ENCODE peak calls at places on chromosomes 6 and 20, in six cellular contexts. M is fibroblast of mammary gland, B is coronary artery, R is tibial artery, A is psoas muscle, Q is stomach. E is an unnamed sample.

GRCh38 chr6:65231616-65232015 is 475.4 kb downstream of the EYS start:
- DNase-seq in M (no peak), B (no peak), R (no peak), A (no peak), Q (no peak), E (no peak)

GRCh38 chr20:54165014-54165413 is 8.8 kb downstream of the CYP24A1 start:
- DNase-seq in M (no peak), B (no peak), R (no peak), A (no peak), Q (no peak), E (no peak)

GRCh38 chr6:105649192-105649591 is 246.3 kb upstream of the PREP start:
- DNase-seq in M (no peak), B (no peak), R (no peak), A (no peak), Q (no peak), E (no peak)

GRCh38 chr6:29992792-29993191 is 50.5 kb downstream of the HLA-A start:
- DNase-seq in M (peak), B (no peak), R (no peak), A (no peak), Q (no peak), E (no peak)

GRCh38 chr20:957544-957943 is 41.4 kb upstream of the ANGPT4 start:
- DNase-seq in M (peak), B (no peak), R (no peak), A (peak), Q (no peak), E (no peak)

GRCh38 chr20:50704971-50705370 is 13.6 kb upstream of the RIPOR3 start:
- DNase-seq in M (peak), B (no peak), R (no peak), A (no peak), Q (no peak), E (no peak)

GRCh38 chr6:145948878-145949613 is 15.1 kb downstream of the SHPRH start:
- DNase-seq in M (no peak), B (no peak), R (no peak), A (no peak), Q (no peak), E (no peak)

GRCh38 chr6:121724576-121724975 is 289.1 kb downstream of the GJA1 start:
- DNase-seq in M (no peak), B (no peak), R (no peak), A (no peak), Q (no peak), E (no peak)

GRCh38 chr6:136362421-136363090 is 72.9 kb upstream of the BCLAF1 start:
- DNase-seq in M (no peak), B (no peak), R (no peak), A (no peak), Q (no peak), E (no peak)

DNA sequence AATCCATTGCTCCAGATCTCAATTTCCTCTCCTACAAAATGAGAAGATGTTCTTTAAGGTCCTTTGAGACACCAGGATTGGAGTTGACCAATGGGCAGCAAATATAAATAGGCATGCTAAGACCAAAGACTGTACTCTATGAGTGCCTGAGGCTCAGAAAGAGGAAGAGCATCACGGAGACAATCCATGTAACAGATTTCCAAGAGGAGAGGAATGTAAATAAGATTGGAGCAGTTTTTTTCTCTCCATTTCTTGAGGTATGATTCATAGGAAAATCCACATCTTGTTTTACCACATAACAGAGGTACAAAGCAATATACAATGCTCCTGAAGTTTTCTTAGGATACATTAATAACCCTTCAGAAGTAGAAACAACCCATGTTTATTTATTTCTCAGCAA is 109.8 kb downstream of the UBE3D start:
- DNase-seq in M (peak), B (no peak), R (no peak), A (no peak), Q (no peak), E (no peak)
- TF ChIP-seq CTCF in M (no peak), B (no peak), R (no peak), A (no peak), Q (no peak), E (no peak)

GRCh38 chr20:42193119-42193518 is 574.9 kb upstream of the CHD6 start:
- DNase-seq in M (no peak), B (no peak), R (no peak), A (no peak), Q (no peak), E (no peak)

GRCh38 chr20:42190084-42190483 is 571.9 kb upstream of the CHD6 start:
- DNase-seq in M (no peak), B (no peak), R (no peak), A (no peak), Q (no peak), E (no peak)

GRCh38 chr20:42186337-42186736 is 568.2 kb upstream of the CHD6 start:
- DNase-seq in M (no peak), B (no peak), R (no peak), A (no peak), Q (no peak), E (no peak)

GRCh38 chr20:42192321-42192720 is 574.1 kb upstream of the CHD6 start:
- DNase-seq in M (no peak), B (no peak), R (no peak), A (no peak), Q (no peak), E (no peak)

GRCh38 chr20:42191140-42191860 is 573.1 kb upstream of the CHD6 start:
- DNase-seq in M (no peak), B (no peak), R (no peak), A (no peak), Q (no peak), E (no peak)
- TF ChIP-seq CTCF in M (no peak), B (no peak), R (no peak), A (no peak), Q (no peak), E (no peak)

GRCh38 chr20:22723659-22724058 is 139.3 kb upstream of the FOXA2 start:
- DNase-seq in M (peak), B (no peak), R (no peak), A (no peak), Q (no peak), E (no peak)
- TF ChIP-seq CTCF in M (peak), B (no peak), R (no peak), A (no peak), Q (no peak), E (no peak)

GRCh38 chr20:37789408-37789807 is 95.6 kb downstream of the CTNNBL1 start:
- DNase-seq in M (no peak), B (no peak), R (no peak), A (no peak), Q (no peak), E (no peak)
- TF ChIP-seq CTCF in M (no peak), B (no peak), R (no peak), A (no peak), Q (no peak), E (no peak)

DNA sequence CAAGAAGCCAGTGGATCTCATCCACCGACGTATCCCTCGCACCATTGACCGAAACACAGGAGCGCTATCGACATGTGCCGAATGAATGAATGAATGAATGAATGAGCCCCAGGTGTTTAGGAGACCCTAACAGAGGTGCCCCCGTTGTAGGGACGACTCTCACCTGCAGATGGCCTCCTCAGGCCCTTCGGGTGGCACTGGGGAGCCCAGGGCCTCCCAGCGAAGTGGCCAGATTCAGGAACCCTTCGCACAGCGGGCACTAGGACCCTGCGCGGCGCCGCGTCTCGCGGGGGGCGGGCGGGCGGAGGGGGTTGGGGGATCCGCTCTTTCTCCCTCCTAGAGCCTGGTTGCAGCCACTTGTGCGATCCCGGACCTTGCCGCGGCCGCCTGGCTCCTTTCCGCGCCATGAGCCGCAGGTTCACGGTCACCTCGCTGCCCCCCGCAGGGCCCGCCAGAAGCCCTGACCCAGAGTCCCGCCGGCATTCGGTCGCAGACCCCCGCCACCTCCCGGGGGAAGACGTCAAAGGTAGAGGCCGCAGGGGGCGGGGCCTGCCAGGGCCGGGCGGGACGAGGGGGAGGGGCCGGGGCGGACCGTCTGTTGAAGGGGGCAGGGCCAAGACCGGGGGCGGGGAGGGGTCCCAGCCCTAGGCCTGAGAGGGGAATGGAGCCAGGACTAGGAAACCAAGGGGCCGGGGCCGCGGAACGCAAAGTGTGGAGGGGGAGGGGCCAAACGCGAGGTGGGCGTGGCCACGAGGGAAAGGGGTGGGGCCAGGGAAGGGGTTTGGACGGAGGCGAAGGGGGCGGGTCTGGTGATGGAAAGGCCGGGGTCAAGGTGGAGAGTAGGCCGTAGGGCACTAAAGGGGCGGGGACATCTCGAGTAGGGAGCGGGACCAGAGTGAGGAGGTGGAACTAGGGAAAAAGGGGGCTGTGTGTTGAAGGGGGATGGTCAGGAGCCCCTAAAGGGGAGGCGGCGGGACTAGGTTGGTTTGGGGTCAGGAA is 7.4 kb upstream of the SLC12A5 start:
- DNase-seq in M (no peak), B (no peak), R (no peak), A (peak), Q (peak), E (peak)
- TF ChIP-seq CTCF in M (no peak), B (no peak), R (no peak), A (no peak), Q (no peak), E (no peak)

E was measured in endothelial cell.